ENCODE peak calls at places on chromosome 14, in ten cellular contexts. One of them, this sample, is unnamed.

GRCh38 chr14:51014625-51015024 is 70.3 kb upstream of the PYGL start:
- DNase-seq in T-helper 17 cell: no peak
- DNase-seq in activated naive CD4-positive, alpha-beta T cell treated with anti-CD3 and anti-CD28 coated beads, Interleukin-2, amount 10 ng/mL, durations not matched to agents 7 days and 5 days: no peak
- DNase-seq in NCI-H1092 treated with DMSO at 0.1 percent for 48 hours: no peak
- DNase-seq in stimulated activated CD8-positive, alpha-beta memory T cell treated with anti-CD3 and anti-CD28 coated beads, Interleukin-4, amount 100 ng/mL, for 1 hour: no peak
- DNase-seq in lower lobe of right lung: no peak
- DNase-seq in activated CD4-positive, alpha-beta T cell treated with anti-CD3 and anti-CD28 coated beads for 24 hours: no peak
- DNase-seq in right atrium auricular region: no peak
- DNase-seq in NCI-H460: no peak
- DNase-seq in CD4-positive, CD25-positive, alpha-beta regulatory T cell: no peak
- DNase-seq in this sample: no peak

GRCh38 chr14:68363841-68364711 is 428.8 kb downstream of the ZFP36L1 start:
- DNase-seq in T-helper 17 cell: no peak
- DNase-seq in activated naive CD4-positive, alpha-beta T cell treated with anti-CD3 and anti-CD28 coated beads, Interleukin-2, amount 10 ng/mL, durations not matched to agents 7 days and 5 days: no peak
- DNase-seq in NCI-H1092 treated with DMSO at 0.1 percent for 48 hours: no peak
- DNase-seq in stimulated activated CD8-positive, alpha-beta memory T cell treated with anti-CD3 and anti-CD28 coated beads, Interleukin-4, amount 100 ng/mL, for 1 hour: no peak
- DNase-seq in lower lobe of right lung: peak
- DNase-seq in activated CD4-positive, alpha-beta T cell treated with anti-CD3 and anti-CD28 coated beads for 24 hours: no peak
- DNase-seq in right atrium auricular region: no peak
- DNase-seq in NCI-H460: no peak
- DNase-seq in CD4-positive, CD25-positive, alpha-beta regulatory T cell: no peak
- DNase-seq in this sample: no peak

GRCh38 chr14:91367173-91368171 is 50.1 kb downstream of the CCDC88C start:
- DNase-seq in T-helper 17 cell: peak
- DNase-seq in activated naive CD4-positive, alpha-beta T cell treated with anti-CD3 and anti-CD28 coated beads, Interleukin-2, amount 10 ng/mL, durations not matched to agents 7 days and 5 days: peak
- DNase-seq in NCI-H1092 treated with DMSO at 0.1 percent for 48 hours: no peak
- DNase-seq in stimulated activated CD8-positive, alpha-beta memory T cell treated with anti-CD3 and anti-CD28 coated beads, Interleukin-4, amount 100 ng/mL, for 1 hour: no peak
- DNase-seq in lower lobe of right lung: peak
- DNase-seq in activated CD4-positive, alpha-beta T cell treated with anti-CD3 and anti-CD28 coated beads for 24 hours: no peak
- DNase-seq in right atrium auricular region: no peak
- DNase-seq in NCI-H460: no peak
- DNase-seq in CD4-positive, CD25-positive, alpha-beta regulatory T cell: peak
- DNase-seq in this sample: no peak

GRCh38 chr14:91714805-91715204 is 17.1 kb downstream of the CATSPERB start:
- DNase-seq in T-helper 17 cell: no peak
- DNase-seq in activated naive CD4-positive, alpha-beta T cell treated with anti-CD3 and anti-CD28 coated beads, Interleukin-2, amount 10 ng/mL, durations not matched to agents 7 days and 5 days: peak
- DNase-seq in NCI-H1092 treated with DMSO at 0.1 percent for 48 hours: no peak
- DNase-seq in stimulated activated CD8-positive, alpha-beta memory T cell treated with anti-CD3 and anti-CD28 coated beads, Interleukin-4, amount 100 ng/mL, for 1 hour: no peak
- DNase-seq in lower lobe of right lung: no peak
- DNase-seq in activated CD4-positive, alpha-beta T cell treated with anti-CD3 and anti-CD28 coated beads for 24 hours: no peak
- DNase-seq in right atrium auricular region: no peak
- DNase-seq in NCI-H460: no peak
- DNase-seq in CD4-positive, CD25-positive, alpha-beta regulatory T cell: no peak
- DNase-seq in this sample: no peak

GRCh38 chr14:54410215-54410614 is 13.4 kb downstream of the CDKN3 start:
- DNase-seq in T-helper 17 cell: no peak
- DNase-seq in activated naive CD4-positive, alpha-beta T cell treated with anti-CD3 and anti-CD28 coated beads, Interleukin-2, amount 10 ng/mL, durations not matched to agents 7 days and 5 days: no peak
- DNase-seq in NCI-H1092 treated with DMSO at 0.1 percent for 48 hours: no peak
- DNase-seq in stimulated activated CD8-positive, alpha-beta memory T cell treated with anti-CD3 and anti-CD28 coated beads, Interleukin-4, amount 100 ng/mL, for 1 hour: no peak
- DNase-seq in lower lobe of right lung: no peak
- DNase-seq in activated CD4-positive, alpha-beta T cell treated with anti-CD3 and anti-CD28 coated beads for 24 hours: no peak
- DNase-seq in right atrium auricular region: no peak
- DNase-seq in NCI-H460: no peak
- DNase-seq in CD4-positive, CD25-positive, alpha-beta regulatory T cell: no peak
- DNase-seq in this sample: no peak

GRCh38 chr14:95495093-95495492 is 21.4 kb downstream of the SYNE3 start:
- DNase-seq in T-helper 17 cell: no peak
- DNase-seq in activated naive CD4-positive, alpha-beta T cell treated with anti-CD3 and anti-CD28 coated beads, Interleukin-2, amount 10 ng/mL, durations not matched to agents 7 days and 5 days: peak
- DNase-seq in NCI-H1092 treated with DMSO at 0.1 percent for 48 hours: no peak
- DNase-seq in stimulated activated CD8-positive, alpha-beta memory T cell treated with anti-CD3 and anti-CD28 coated beads, Interleukin-4, amount 100 ng/mL, for 1 hour: no peak
- DNase-seq in lower lobe of right lung: no peak
- DNase-seq in activated CD4-positive, alpha-beta T cell treated with anti-CD3 and anti-CD28 coated beads for 24 hours: no peak
- DNase-seq in right atrium auricular region: no peak
- DNase-seq in NCI-H460: no peak
- DNase-seq in CD4-positive, CD25-positive, alpha-beta regulatory T cell: no peak
- DNase-seq in this sample: no peak

GRCh38 chr14:64737391-64738305 is 33.4 kb downstream of the PLEKHG3 start:
- DNase-seq in T-helper 17 cell: no peak
- DNase-seq in activated naive CD4-positive, alpha-beta T cell treated with anti-CD3 and anti-CD28 coated beads, Interleukin-2, amount 10 ng/mL, durations not matched to agents 7 days and 5 days: no peak
- DNase-seq in NCI-H1092 treated with DMSO at 0.1 percent for 48 hours: no peak
- DNase-seq in stimulated activated CD8-positive, alpha-beta memory T cell treated with anti-CD3 and anti-CD28 coated beads, Interleukin-4, amount 100 ng/mL, for 1 hour: no peak
- DNase-seq in lower lobe of right lung: peak
- DNase-seq in activated CD4-positive, alpha-beta T cell treated with anti-CD3 and anti-CD28 coated beads for 24 hours: no peak
- DNase-seq in right atrium auricular region: no peak
- DNase-seq in NCI-H460: no peak
- DNase-seq in CD4-positive, CD25-positive, alpha-beta regulatory T cell: no peak
- DNase-seq in this sample: no peak

GRCh38 chr14:53927171-53927570 is 29.5 kb downstream of the BMP4 start:
- DNase-seq in T-helper 17 cell: no peak
- DNase-seq in activated naive CD4-positive, alpha-beta T cell treated with anti-CD3 and anti-CD28 coated beads, Interleukin-2, amount 10 ng/mL, durations not matched to agents 7 days and 5 days: no peak
- DNase-seq in NCI-H1092 treated with DMSO at 0.1 percent for 48 hours: no peak
- DNase-seq in stimulated activated CD8-positive, alpha-beta memory T cell treated with anti-CD3 and anti-CD28 coated beads, Interleukin-4, amount 100 ng/mL, for 1 hour: no peak
- DNase-seq in lower lobe of right lung: no peak
- DNase-seq in activated CD4-positive, alpha-beta T cell treated with anti-CD3 and anti-CD28 coated beads for 24 hours: no peak
- DNase-seq in right atrium auricular region: no peak
- DNase-seq in NCI-H460: no peak
- DNase-seq in CD4-positive, CD25-positive, alpha-beta regulatory T cell: no peak
- DNase-seq in this sample: no peak

GRCh38 chr14:71346685-71347084 is 439.4 kb downstream of the PCNX1 start:
- DNase-seq in T-helper 17 cell: no peak
- DNase-seq in activated naive CD4-positive, alpha-beta T cell treated with anti-CD3 and anti-CD28 coated beads, Interleukin-2, amount 10 ng/mL, durations not matched to agents 7 days and 5 days: no peak
- DNase-seq in NCI-H1092 treated with DMSO at 0.1 percent for 48 hours: no peak
- DNase-seq in stimulated activated CD8-positive, alpha-beta memory T cell treated with anti-CD3 and anti-CD28 coated beads, Interleukin-4, amount 100 ng/mL, for 1 hour: no peak
- DNase-seq in lower lobe of right lung: no peak
- DNase-seq in activated CD4-positive, alpha-beta T cell treated with anti-CD3 and anti-CD28 coated beads for 24 hours: no peak
- DNase-seq in right atrium auricular region: no peak
- DNase-seq in NCI-H460: no peak
- DNase-seq in CD4-positive, CD25-positive, alpha-beta regulatory T cell: no peak
- DNase-seq in this sample: no peak

GRCh38 chr14:100891501-100892445 is 11.7 kb downstream of the RTL1 start:
- DNase-seq in T-helper 17 cell: no peak
- DNase-seq in activated naive CD4-positive, alpha-beta T cell treated with anti-CD3 and anti-CD28 coated beads, Interleukin-2, amount 10 ng/mL, durations not matched to agents 7 days and 5 days: no peak
- DNase-seq in NCI-H1092 treated with DMSO at 0.1 percent for 48 hours: no peak
- DNase-seq in stimulated activated CD8-positive, alpha-beta memory T cell treated with anti-CD3 and anti-CD28 coated beads, Interleukin-4, amount 100 ng/mL, for 1 hour: no peak
- DNase-seq in lower lobe of right lung: peak
- DNase-seq in activated CD4-positive, alpha-beta T cell treated with anti-CD3 and anti-CD28 coated beads for 24 hours: no peak
- DNase-seq in right atrium auricular region: no peak
- DNase-seq in NCI-H460: no peak
- DNase-seq in CD4-positive, CD25-positive, alpha-beta regulatory T cell: no peak
- DNase-seq in this sample: no peak

GRCh38 chr14:75753696-75754095 is 92.7 kb downstream of the TTLL5 start:
- DNase-seq in T-helper 17 cell: no peak
- DNase-seq in activated naive CD4-positive, alpha-beta T cell treated with anti-CD3 and anti-CD28 coated beads, Interleukin-2, amount 10 ng/mL, durations not matched to agents 7 days and 5 days: no peak
- DNase-seq in NCI-H1092 treated with DMSO at 0.1 percent for 48 hours: no peak
- DNase-seq in stimulated activated CD8-positive, alpha-beta memory T cell treated with anti-CD3 and anti-CD28 coated beads, Interleukin-4, amount 100 ng/mL, for 1 hour: no peak
- DNase-seq in lower lobe of right lung: no peak
- DNase-seq in activated CD4-positive, alpha-beta T cell treated with anti-CD3 and anti-CD28 coated beads for 24 hours: no peak
- DNase-seq in right atrium auricular region: no peak
- DNase-seq in NCI-H460: no peak
- DNase-seq in CD4-positive, CD25-positive, alpha-beta regulatory T cell: no peak
- DNase-seq in this sample: no peak

GRCh38 chr14:60565211-60565610 is 56.3 kb downstream of the SIX6 start:
- DNase-seq in T-helper 17 cell: no peak
- DNase-seq in activated naive CD4-positive, alpha-beta T cell treated with anti-CD3 and anti-CD28 coated beads, Interleukin-2, amount 10 ng/mL, durations not matched to agents 7 days and 5 days: no peak
- DNase-seq in NCI-H1092 treated with DMSO at 0.1 percent for 48 hours: peak
- DNase-seq in stimulated activated CD8-positive, alpha-beta memory T cell treated with anti-CD3 and anti-CD28 coated beads, Interleukin-4, amount 100 ng/mL, for 1 hour: no peak
- DNase-seq in lower lobe of right lung: no peak
- DNase-seq in activated CD4-positive, alpha-beta T cell treated with anti-CD3 and anti-CD28 coated beads for 24 hours: no peak
- DNase-seq in right atrium auricular region: no peak
- DNase-seq in NCI-H460: no peak
- DNase-seq in CD4-positive, CD25-positive, alpha-beta regulatory T cell: no peak
- DNase-seq in this sample: no peak

GRCh38 chr14:64952598-64953309 is 10.2 kb upstream of the GPX2 start:
- DNase-seq in T-helper 17 cell: no peak
- DNase-seq in activated naive CD4-positive, alpha-beta T cell treated with anti-CD3 and anti-CD28 coated beads, Interleukin-2, amount 10 ng/mL, durations not matched to agents 7 days and 5 days: no peak
- DNase-seq in NCI-H1092 treated with DMSO at 0.1 percent for 48 hours: no peak
- DNase-seq in stimulated activated CD8-positive, alpha-beta memory T cell treated with anti-CD3 and anti-CD28 coated beads, Interleukin-4, amount 100 ng/mL, for 1 hour: no peak
- DNase-seq in lower lobe of right lung: no peak
- DNase-seq in activated CD4-positive, alpha-beta T cell treated with anti-CD3 and anti-CD28 coated beads for 24 hours: no peak
- DNase-seq in right atrium auricular region: no peak
- DNase-seq in NCI-H460: no peak
- DNase-seq in CD4-positive, CD25-positive, alpha-beta regulatory T cell: no peak
- DNase-seq in this sample: no peak

GRCh38 chr14:52119030-52119429 is 50.2 kb upstream of the NID2 start:
- DNase-seq in T-helper 17 cell: no peak
- DNase-seq in activated naive CD4-positive, alpha-beta T cell treated with anti-CD3 and anti-CD28 coated beads, Interleukin-2, amount 10 ng/mL, durations not matched to agents 7 days and 5 days: no peak
- DNase-seq in NCI-H1092 treated with DMSO at 0.1 percent for 48 hours: no peak
- DNase-seq in stimulated activated CD8-positive, alpha-beta memory T cell treated with anti-CD3 and anti-CD28 coated beads, Interleukin-4, amount 100 ng/mL, for 1 hour: no peak
- DNase-seq in lower lobe of right lung: no peak
- DNase-seq in activated CD4-positive, alpha-beta T cell treated with anti-CD3 and anti-CD28 coated beads for 24 hours: no peak
- DNase-seq in right atrium auricular region: no peak
- DNase-seq in NCI-H460: no peak
- DNase-seq in CD4-positive, CD25-positive, alpha-beta regulatory T cell: no peak
- DNase-seq in this sample: no peak

GRCh38 chr14:67387195-67387594 is 24.8 kb downstream of the PLEK2 start:
- DNase-seq in T-helper 17 cell: no peak
- DNase-seq in activated naive CD4-positive, alpha-beta T cell treated with anti-CD3 and anti-CD28 coated beads, Interleukin-2, amount 10 ng/mL, durations not matched to agents 7 days and 5 days: no peak
- DNase-seq in NCI-H1092 treated with DMSO at 0.1 percent for 48 hours: no peak
- DNase-seq in stimulated activated CD8-positive, alpha-beta memory T cell treated with anti-CD3 and anti-CD28 coated beads, Interleukin-4, amount 100 ng/mL, for 1 hour: no peak
- DNase-seq in lower lobe of right lung: no peak
- DNase-seq in activated CD4-positive, alpha-beta T cell treated with anti-CD3 and anti-CD28 coated beads for 24 hours: no peak
- DNase-seq in right atrium auricular region: no peak
- DNase-seq in NCI-H460: no peak
- DNase-seq in CD4-positive, CD25-positive, alpha-beta regulatory T cell: no peak
- DNase-seq in this sample: no peak

GRCh38 chr14:101200008-101200649 is 296.6 kb upstream of the RTL1 start:
- DNase-seq in T-helper 17 cell: no peak
- DNase-seq in activated naive CD4-positive, alpha-beta T cell treated with anti-CD3 and anti-CD28 coated beads, Interleukin-2, amount 10 ng/mL, durations not matched to agents 7 days and 5 days: no peak
- DNase-seq in NCI-H1092 treated with DMSO at 0.1 percent for 48 hours: no peak
- DNase-seq in stimulated activated CD8-positive, alpha-beta memory T cell treated with anti-CD3 and anti-CD28 coated beads, Interleukin-4, amount 100 ng/mL, for 1 hour: no peak
- DNase-seq in lower lobe of right lung: peak
- DNase-seq in activated CD4-positive, alpha-beta T cell treated with anti-CD3 and anti-CD28 coated beads for 24 hours: no peak
- DNase-seq in right atrium auricular region: peak
- DNase-seq in NCI-H460: no peak
- DNase-seq in CD4-positive, CD25-positive, alpha-beta regulatory T cell: no peak
- DNase-seq in this sample: no peak

GRCh38 chr14:61705017-61705416 is 9.7 kb downstream of the HIF1A start:
- DNase-seq in T-helper 17 cell: no peak
- DNase-seq in activated naive CD4-positive, alpha-beta T cell treated with anti-CD3 and anti-CD28 coated beads, Interleukin-2, amount 10 ng/mL, durations not matched to agents 7 days and 5 days: no peak
- DNase-seq in NCI-H1092 treated with DMSO at 0.1 percent for 48 hours: no peak
- DNase-seq in stimulated activated CD8-positive, alpha-beta memory T cell treated with anti-CD3 and anti-CD28 coated beads, Interleukin-4, amount 100 ng/mL, for 1 hour: no peak
- DNase-seq in lower lobe of right lung: no peak
- DNase-seq in activated CD4-positive, alpha-beta T cell treated with anti-CD3 and anti-CD28 coated beads for 24 hours: no peak
- DNase-seq in right atrium auricular region: no peak
- DNase-seq in NCI-H460: no peak
- DNase-seq in CD4-positive, CD25-positive, alpha-beta regulatory T cell: no peak
- DNase-seq in this sample: no peak

GRCh38 chr14:56996721-56997399 is 186.6 kb upstream of the OTX2 start:
- DNase-seq in T-helper 17 cell: no peak
- DNase-seq in activated naive CD4-positive, alpha-beta T cell treated with anti-CD3 and anti-CD28 coated beads, Interleukin-2, amount 10 ng/mL, durations not matched to agents 7 days and 5 days: no peak
- DNase-seq in NCI-H1092 treated with DMSO at 0.1 percent for 48 hours: peak
- DNase-seq in stimulated activated CD8-positive, alpha-beta memory T cell treated with anti-CD3 and anti-CD28 coated beads, Interleukin-4, amount 100 ng/mL, for 1 hour: no peak
- DNase-seq in lower lobe of right lung: no peak
- DNase-seq in activated CD4-positive, alpha-beta T cell treated with anti-CD3 and anti-CD28 coated beads for 24 hours: no peak
- DNase-seq in right atrium auricular region: no peak
- DNase-seq in NCI-H460: no peak
- DNase-seq in CD4-positive, CD25-positive, alpha-beta regulatory T cell: no peak
- DNase-seq in this sample: no peak

GRCh38 chr14:53341324-53341723 is 188.2 kb upstream of the DDHD1 start:
- DNase-seq in T-helper 17 cell: no peak
- DNase-seq in activated naive CD4-positive, alpha-beta T cell treated with anti-CD3 and anti-CD28 coated beads, Interleukin-2, amount 10 ng/mL, durations not matched to agents 7 days and 5 days: no peak
- DNase-seq in NCI-H1092 treated with DMSO at 0.1 percent for 48 hours: no peak
- DNase-seq in stimulated activated CD8-positive, alpha-beta memory T cell treated with anti-CD3 and anti-CD28 coated beads, Interleukin-4, amount 100 ng/mL, for 1 hour: no peak
- DNase-seq in lower lobe of right lung: no peak
- DNase-seq in activated CD4-positive, alpha-beta T cell treated with anti-CD3 and anti-CD28 coated beads for 24 hours: no peak
- DNase-seq in right atrium auricular region: no peak
- DNase-seq in NCI-H460: no peak
- DNase-seq in CD4-positive, CD25-positive, alpha-beta regulatory T cell: no peak
- DNase-seq in this sample: no peak

GRCh38 chr14:93304771-93305170 is 28.1 kb downstream of the BTBD7 start:
- DNase-seq in T-helper 17 cell: no peak
- DNase-seq in activated naive CD4-positive, alpha-beta T cell treated with anti-CD3 and anti-CD28 coated beads, Interleukin-2, amount 10 ng/mL, durations not matched to agents 7 days and 5 days: no peak
- DNase-seq in NCI-H1092 treated with DMSO at 0.1 percent for 48 hours: no peak
- DNase-seq in stimulated activated CD8-positive, alpha-beta memory T cell treated with anti-CD3 and anti-CD28 coated beads, Interleukin-4, amount 100 ng/mL, for 1 hour: no peak
- DNase-seq in lower lobe of right lung: no peak
- DNase-seq in activated CD4-positive, alpha-beta T cell treated with anti-CD3 and anti-CD28 coated beads for 24 hours: no peak
- DNase-seq in right atrium auricular region: no peak
- DNase-seq in NCI-H460: no peak
- DNase-seq in CD4-positive, CD25-positive, alpha-beta regulatory T cell: no peak
- DNase-seq in this sample: no peak

This sample was measured in NCI-H2081 treated with DMSO at 0.1 percent for 48 hours.